ENCODE peak calls at places on chromosomes 2 and 18, in nine cellular contexts. W, Q, U, P, L, M, X, K and V are unnamed samples.

GRCh38 chr2:96136123-96136720 is 2.1 kb downstream of the ASTL start:
- DNase-seq in U (no peak), Q (no peak), L (no peak), M (no peak), X (no peak), K (no peak), P (no peak), W (no peak), V (no peak)

GRCh38 chr2:234116050-234116449 is 65.5 kb downstream of the SPP2 start:
- DNase-seq in P (no peak), Q (no peak), W (no peak), M (no peak), X (no peak), U (no peak), L (no peak), K (no peak), V (no peak)

GRCh38 chr2:23547725-23548124 is 162.7 kb downstream of the KLHL29 start:
- DNase-seq in P (no peak), U (no peak), X (no peak), Q (no peak), K (no peak), W (no peak), L (no peak), M (no peak), V (no peak)

GRCh38 chr18:59748628-59749360 is 51.6 kb upstream of the CCBE1 start:
- DNase-seq in M (no peak), K (no peak), X (no peak), L (peak; percentile 41), U (no peak), Q (no peak), W (no peak), P (no peak), V (no peak)

GRCh38 chr18:55289775-55290174 is 298.2 kb downstream of the TCF4 start:
- DNase-seq in L (no peak), W (no peak), U (no peak), Q (no peak), P (no peak), X (no peak), M (no peak), K (no peak), V (no peak)

GRCh38 chr2:217365656-217366055 is 505.8 kb upstream of the TNP1 start:
- DNase-seq in Q (no peak), L (no peak), P (no peak), W (no peak), U (no peak), K (no peak), X (no peak), M (no peak), V (no peak)

GRCh38 chr2:185144159-185144919 is 546.0 kb downstream of the ZNF804A start:
- DNase-seq in M (no peak), L (no peak), K (no peak), W (no peak), X (no peak), U (peak; percentile 47), P (no peak), Q (no peak), V (no peak)

GRCh38 chr2:190352668-190353536 is 9.5 kb downstream of the INPP1 start:
- DNase-seq in P (no peak), Q (no peak), W (no peak), L (no peak), X (no peak), M (no peak), U (no peak), K (no peak), V (no peak)

GRCh38 chr18:59837586-59837985 is 62.2 kb upstream of the PMAIP1 start:
- DNase-seq in W (no peak), X (peak; percentile 37), Q (peak; percentile 31), K (peak; percentile 19), U (no peak), L (peak; percentile 60), P (peak; percentile 35), M (no peak), V (peak; percentile 71)

GRCh38 chr2:150474326-150475074 is 13.0 kb downstream of the RND3 start:
- DNase-seq in P (no peak), W (no peak), L (no peak), Q (no peak), U (no peak), K (no peak), X (no peak), M (no peak), V (no peak)
- H3K4me3 ChIP-seq in P (no peak overlapping the region), W (no peak overlapping the region), L (no peak overlapping the region), Q (no peak overlapping the region), U (no peak overlapping the region), K (no peak overlapping the region), X (no peak overlapping the region), M (no peak overlapping the region), V (no peak overlapping the region)

DNA sequence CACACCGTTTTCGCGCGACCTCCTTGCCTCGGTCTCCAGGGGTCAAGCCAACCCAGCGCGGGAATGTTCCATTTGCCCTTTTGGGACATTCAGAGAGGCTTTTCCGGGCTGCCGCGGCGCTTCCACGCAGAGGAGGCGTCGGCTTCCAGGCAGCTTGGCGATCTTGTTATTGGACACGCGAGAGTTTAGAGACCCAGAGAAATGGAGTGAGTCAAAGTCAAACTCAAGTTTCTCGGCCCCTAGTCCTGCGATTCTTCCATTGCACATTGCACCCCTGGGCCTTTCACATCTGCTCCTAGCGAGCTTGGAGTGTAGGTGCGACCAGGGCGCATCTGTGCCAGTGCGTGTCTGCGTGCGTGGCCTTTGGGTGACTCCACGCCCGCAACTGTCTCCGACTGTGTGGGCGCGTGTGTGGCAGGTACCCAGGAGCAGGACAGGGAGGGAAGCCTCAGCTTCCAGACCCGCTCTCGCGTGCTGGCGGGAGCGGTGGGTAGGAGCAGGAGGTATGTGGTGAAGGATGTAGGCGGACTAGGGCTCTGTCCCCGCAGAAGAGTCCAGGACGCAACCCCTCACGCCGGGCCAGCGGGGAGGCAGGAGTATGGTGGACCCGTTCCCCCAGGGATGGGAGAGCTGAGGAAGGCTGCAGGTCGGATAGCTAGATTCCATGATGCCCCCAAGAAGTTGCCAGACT is 13.5 kb downstream of the SIX3 start:
- DNase-seq in L (no peak), K (no peak), Q (no peak), X (no peak), W (no peak), M (no peak), P (no peak), U (no peak), V (peak; percentile 66)
- H3K4me3 ChIP-seq in L (peak overlapping the region; percentile 36), K (peak overlapping the region; percentile 9), Q (no peak overlapping the region), X (peak overlapping the region; percentile 17), W (no peak overlapping the region), M (peak overlapping the region; percentile 37), P (peak overlapping the region; percentile 20), U (no peak overlapping the region), V (peak overlapping the region; percentile 25)

GRCh38 chr2:161625996-161626395 is 1.8 kb downstream of the SLC4A10 start:
- DNase-seq in L (no peak), U (no peak), W (no peak), X (no peak), Q (no peak), M (no peak), K (no peak), P (no peak), V (no peak)
- H3K4me3 ChIP-seq in L (no peak overlapping the region), U (no peak overlapping the region), W (no peak overlapping the region), X (no peak overlapping the region), Q (no peak overlapping the region), M (no peak overlapping the region), K (no peak overlapping the region), P (no peak overlapping the region), V (peak overlapping the region; percentile 51)

GRCh38 chr2:42106257-42106816 is 58.5 kb downstream of the PKDCC start:
- DNase-seq in W (no peak), Q (no peak), L (no peak), M (no peak), U (no peak), K (no peak), P (no peak), X (no peak), V (no peak)
- H3K4me3 ChIP-seq in W (no peak overlapping the region), Q (no peak overlapping the region), L (no peak overlapping the region), M (no peak overlapping the region), U (peak overlapping the region; percentile 6), K (no peak overlapping the region), P (no peak overlapping the region), X (no peak overlapping the region), V (no peak overlapping the region)

GRCh38 chr2:227326783-227327182 is 1.7 kb downstream of the MFF start:
- DNase-seq in X (no peak), U (no peak), K (no peak), M (no peak), L (no peak), Q (no peak), P (no peak), W (no peak), V (no peak)

GRCh38 chr2:227325056-227325823 is at the start of gene MFF:
- DNase-seq in U (peak; percentile 97), M (peak; percentile 87), Q (peak; percentile 91), W (peak; percentile 96), K (peak; percentile 94), P (peak; percentile 93), X (peak; percentile 94), L (peak; percentile 96), V (peak; percentile 86)

GRCh38 chr2:227324671-227325055 is 388 bp upstream of the MFF start:
- DNase-seq in P (peak; percentile 28), W (no peak), Q (no peak), M (no peak), L (no peak), X (no peak), U (no peak), K (no peak), V (peak; percentile 49)

GRCh38 chr2:227323818-227324217 is 1.2 kb upstream of the MFF start:
- DNase-seq in U (no peak), L (no peak), X (no peak), K (no peak), M (no peak), W (no peak), Q (no peak), P (no peak), V (no peak)

GRCh38 chr2:227325824-227326195 is 759 bp downstream of the MFF start:
- DNase-seq in U (peak; percentile 66), M (no peak), X (peak; percentile 44), W (peak; percentile 60), P (peak; percentile 31), Q (no peak), L (peak; percentile 37), K (peak; percentile 51), V (peak; percentile 47)
- H3K4me3 ChIP-seq in U (peak overlapping the region; percentile 87), M (peak overlapping the region; percentile 94), X (peak overlapping the region; percentile 90), W (peak overlapping the region; percentile 97), P (peak overlapping the region; percentile 97), Q (peak overlapping the region; percentile 75), L (peak overlapping the region; percentile 86), K (peak overlapping the region; percentile 95), V (peak overlapping the region; percentile 88)

GRCh38 chr2:236180501-236180816 is 12.3 kb upstream of the GBX2 start:
- DNase-seq in U (no peak), P (no peak), M (no peak), X (no peak), W (no peak), K (no peak), Q (no peak), L (no peak), V (no peak)
- H3K4me3 ChIP-seq in U (no peak overlapping the region), P (no peak overlapping the region), M (no peak overlapping the region), X (no peak overlapping the region), W (no peak overlapping the region), K (no peak overlapping the region), Q (no peak overlapping the region), L (peak overlapping the region; percentile 70), V (no peak overlapping the region)